ENCODE peak calls at places on chromosomes 4 and X, in six cellular contexts. One of them, this sample, is unnamed.

GRCh38 chr4:98568896-98569663 is 89.3 kb downstream of the TSPAN5 start:
- DNase-seq in Right ventricle myocardium superior: no peak
- DNase-seq in naive thymus-derived CD8-positive, alpha-beta T cell: no peak
- DNase-seq in cardiac fibroblast: peak
- DNase-seq in epithelial cell of esophagus: no peak
- DNase-seq in GM12865: no peak
- DNase-seq in this sample: no peak

GRCh38 chr4:168893205-168893604 is 116.8 kb downstream of the CBR4 start:
- DNase-seq in Right ventricle myocardium superior: no peak
- DNase-seq in naive thymus-derived CD8-positive, alpha-beta T cell: no peak
- DNase-seq in cardiac fibroblast: no peak
- DNase-seq in epithelial cell of esophagus: no peak
- DNase-seq in GM12865: no peak
- DNase-seq in this sample: no peak

GRCh38 chr4:140092094-140092820 is 61.7 kb downstream of the MAML3 start:
- DNase-seq in Right ventricle myocardium superior: peak
- DNase-seq in naive thymus-derived CD8-positive, alpha-beta T cell: no peak
- DNase-seq in cardiac fibroblast: peak
- DNase-seq in epithelial cell of esophagus: peak
- DNase-seq in GM12865: no peak
- DNase-seq in this sample: peak

GRCh38 chrX:27924261-27924660 is 57.0 kb downstream of the DCAF8L1 start:
- DNase-seq in Right ventricle myocardium superior: no peak
- DNase-seq in naive thymus-derived CD8-positive, alpha-beta T cell: no peak
- DNase-seq in cardiac fibroblast: peak
- DNase-seq in epithelial cell of esophagus: peak
- DNase-seq in GM12865: no peak
- DNase-seq in this sample: no peak

GRCh38 chr4:108270466-108271450 is 102.0 kb upstream of the LEF1 start:
- DNase-seq in Right ventricle myocardium superior: no peak
- DNase-seq in naive thymus-derived CD8-positive, alpha-beta T cell: no peak
- DNase-seq in cardiac fibroblast: peak
- DNase-seq in epithelial cell of esophagus: peak
- DNase-seq in GM12865: peak
- DNase-seq in this sample: peak

GRCh38 chr4:169612869-169613859 is 781 bp upstream of the NEK1 start:
- DNase-seq in Right ventricle myocardium superior: peak
- DNase-seq in naive thymus-derived CD8-positive, alpha-beta T cell: peak
- DNase-seq in cardiac fibroblast: peak
- DNase-seq in epithelial cell of esophagus: peak
- DNase-seq in GM12865: peak
- DNase-seq in this sample: peak

GRCh38 chrX:150200820-150201287 is 162.3 kb upstream of the MAMLD1 start:
- DNase-seq in Right ventricle myocardium superior: no peak
- DNase-seq in naive thymus-derived CD8-positive, alpha-beta T cell: peak
- DNase-seq in cardiac fibroblast: peak
- DNase-seq in epithelial cell of esophagus: peak
- DNase-seq in GM12865: peak
- DNase-seq in this sample: peak

GRCh38 chrX:47991263-47992092 is 12.3 kb downstream of the ZNF182 start:
- DNase-seq in Right ventricle myocardium superior: no peak
- DNase-seq in naive thymus-derived CD8-positive, alpha-beta T cell: no peak
- DNase-seq in cardiac fibroblast: peak
- DNase-seq in epithelial cell of esophagus: peak
- DNase-seq in GM12865: no peak
- DNase-seq in this sample: peak

GRCh38 chr4:186137193-186137792 is 32.8 kb downstream of the FAM149A start:
- DNase-seq in Right ventricle myocardium superior: no peak
- DNase-seq in naive thymus-derived CD8-positive, alpha-beta T cell: no peak
- DNase-seq in cardiac fibroblast: peak
- DNase-seq in epithelial cell of esophagus: peak
- DNase-seq in GM12865: peak
- DNase-seq in this sample: peak

GRCh38 chr4:24771241-24771640 is 24.1 kb upstream of the SOD3 start:
- DNase-seq in Right ventricle myocardium superior: no peak
- DNase-seq in naive thymus-derived CD8-positive, alpha-beta T cell: no peak
- DNase-seq in cardiac fibroblast: no peak
- DNase-seq in epithelial cell of esophagus: no peak
- DNase-seq in GM12865: no peak
- DNase-seq in this sample: no peak

GRCh38 chr4:22969314-22969896 is 276.7 kb downstream of the GBA3 start:
- DNase-seq in Right ventricle myocardium superior: no peak
- DNase-seq in naive thymus-derived CD8-positive, alpha-beta T cell: no peak
- DNase-seq in cardiac fibroblast: peak
- DNase-seq in epithelial cell of esophagus: peak
- DNase-seq in GM12865: no peak
- DNase-seq in this sample: no peak

GRCh38 chrX:104195489-104196084 is 29.3 kb downstream of the FAM199X start:
- DNase-seq in Right ventricle myocardium superior: no peak
- DNase-seq in naive thymus-derived CD8-positive, alpha-beta T cell: no peak
- DNase-seq in cardiac fibroblast: peak
- DNase-seq in epithelial cell of esophagus: peak
- DNase-seq in GM12865: peak
- DNase-seq in this sample: peak

GRCh38 chrX:149284616-149285015 is 220.5 kb downstream of the IDS start:
- DNase-seq in Right ventricle myocardium superior: no peak
- DNase-seq in naive thymus-derived CD8-positive, alpha-beta T cell: no peak
- DNase-seq in cardiac fibroblast: peak
- DNase-seq in epithelial cell of esophagus: peak
- DNase-seq in GM12865: peak
- DNase-seq in this sample: no peak

GRCh38 chr4:107736924-107737448 is 17.0 kb upstream of the PAPSS1 start:
- DNase-seq in Right ventricle myocardium superior: no peak
- DNase-seq in naive thymus-derived CD8-positive, alpha-beta T cell: peak
- DNase-seq in cardiac fibroblast: peak
- DNase-seq in epithelial cell of esophagus: peak
- DNase-seq in GM12865: peak
- DNase-seq in this sample: peak

GRCh38 chr4:99208719-99209075 is 10.3 kb downstream of the ADH6 start:
- DNase-seq in Right ventricle myocardium superior: no peak
- DNase-seq in naive thymus-derived CD8-positive, alpha-beta T cell: no peak
- DNase-seq in cardiac fibroblast: no peak
- DNase-seq in epithelial cell of esophagus: no peak
- DNase-seq in GM12865: no peak
- DNase-seq in this sample: no peak

GRCh38 chr4:56296449-56296990 is 90.8 kb downstream of the AASDH start:
- DNase-seq in Right ventricle myocardium superior: no peak
- DNase-seq in naive thymus-derived CD8-positive, alpha-beta T cell: no peak
- DNase-seq in cardiac fibroblast: no peak
- DNase-seq in epithelial cell of esophagus: no peak
- DNase-seq in GM12865: no peak
- DNase-seq in this sample: peak

GRCh38 chr4:123706961-123707360 is 310.4 kb downstream of the SPRY1 start:
- DNase-seq in Right ventricle myocardium superior: no peak
- DNase-seq in naive thymus-derived CD8-positive, alpha-beta T cell: no peak
- DNase-seq in cardiac fibroblast: no peak
- DNase-seq in epithelial cell of esophagus: no peak
- DNase-seq in GM12865: no peak
- DNase-seq in this sample: no peak

GRCh38 chr4:25107827-25108516 is 52.3 kb downstream of the SEPSECS start:
- DNase-seq in Right ventricle myocardium superior: peak
- DNase-seq in naive thymus-derived CD8-positive, alpha-beta T cell: no peak
- DNase-seq in cardiac fibroblast: no peak
- DNase-seq in epithelial cell of esophagus: peak
- DNase-seq in GM12865: no peak
- DNase-seq in this sample: no peak

GRCh38 chrX:39418936-39419659 is 617.8 kb downstream of the MID1IP1 start:
- DNase-seq in Right ventricle myocardium superior: peak
- DNase-seq in naive thymus-derived CD8-positive, alpha-beta T cell: no peak
- DNase-seq in cardiac fibroblast: no peak
- DNase-seq in epithelial cell of esophagus: no peak
- DNase-seq in GM12865: no peak
- DNase-seq in this sample: no peak

GRCh38 chrX:24392709-24393108 is 32.3 kb downstream of the SUPT20HL1 start:
- DNase-seq in Right ventricle myocardium superior: peak
- DNase-seq in naive thymus-derived CD8-positive, alpha-beta T cell: no peak
- DNase-seq in cardiac fibroblast: no peak
- DNase-seq in epithelial cell of esophagus: no peak
- DNase-seq in GM12865: no peak
- DNase-seq in this sample: no peak

GRCh38 chr4:151854731-151855130 is 93.9 kb upstream of the GATB start:
- DNase-seq in Right ventricle myocardium superior: no peak
- DNase-seq in naive thymus-derived CD8-positive, alpha-beta T cell: no peak
- DNase-seq in cardiac fibroblast: peak
- DNase-seq in epithelial cell of esophagus: peak
- DNase-seq in GM12865: no peak
- DNase-seq in this sample: no peak

GRCh38 chr4:2259036-2259540 is 2.8 kb downstream of the MXD4 start:
- DNase-seq in Right ventricle myocardium superior: peak
- DNase-seq in naive thymus-derived CD8-positive, alpha-beta T cell: no peak
- DNase-seq in cardiac fibroblast: no peak
- DNase-seq in epithelial cell of esophagus: no peak
- DNase-seq in GM12865: no peak
- DNase-seq in this sample: no peak

GRCh38 chrX:38375888-38376287 is 23.5 kb downstream of the OTC start:
- DNase-seq in Right ventricle myocardium superior: no peak
- DNase-seq in naive thymus-derived CD8-positive, alpha-beta T cell: no peak
- DNase-seq in cardiac fibroblast: peak
- DNase-seq in epithelial cell of esophagus: peak
- DNase-seq in GM12865: peak
- DNase-seq in this sample: peak

This sample was measured in NB4.